ENCODE peak calls at places on chromosomes 2 and 18, in four cellular contexts. One of them, this sample, is unnamed.

GRCh38 chr2:155708052-155708451 is 624.5 kb downstream of the NR4A2 start:
- DNase-seq in endodermal cell: no peak
- DNase-seq in testis: no peak
- DNase-seq in fibroblast of mammary gland: no peak
- DNase-seq in this sample: no peak

GRCh38 chr18:67783215-67783946 is 266.9 kb upstream of the DSEL start:
- DNase-seq in endodermal cell: no peak
- DNase-seq in fibroblast of mammary gland: peak
- DNase-seq in testis: no peak
- DNase-seq in this sample: peak

GRCh38 chr18:35775887-35776286 is 194.3 kb downstream of the GALNT1 start:
- DNase-seq in fibroblast of mammary gland: peak
- DNase-seq in endodermal cell: peak
- DNase-seq in testis: no peak
- DNase-seq in this sample: peak

GRCh38 chr18:61336766-61337165 is 3.5 kb downstream of the CDH20 start:
- DNase-seq in fibroblast of mammary gland: no peak
- DNase-seq in testis: no peak
- DNase-seq in endodermal cell: no peak
- DNase-seq in this sample: no peak

GRCh38 chr18:21760321-21760720 is 19.7 kb downstream of the MIB1 start:
- DNase-seq in endodermal cell: no peak
- DNase-seq in fibroblast of mammary gland: peak
- DNase-seq in testis: no peak
- DNase-seq in this sample: peak

GRCh38 chr18:21943456-21943855 is 202.9 kb downstream of the MIB1 start:
- DNase-seq in testis: no peak
- DNase-seq in endodermal cell: no peak
- DNase-seq in fibroblast of mammary gland: no peak
- DNase-seq in this sample: no peak

GRCh38 chr2:171673928-171674327 is 13.3 kb upstream of the DYNC1I2 start:
- DNase-seq in testis: no peak
- DNase-seq in endodermal cell: no peak
- DNase-seq in fibroblast of mammary gland: no peak
- DNase-seq in this sample: no peak

GRCh38 chr2:195613922-195614321 is 43.1 kb upstream of the SLC39A10 start:
- DNase-seq in fibroblast of mammary gland: peak
- DNase-seq in endodermal cell: no peak
- DNase-seq in testis: no peak
- DNase-seq in this sample: peak

GRCh38 chr2:69915050-69915945 is at the start of gene MXD1:
- DNase-seq in testis: peak
- DNase-seq in fibroblast of mammary gland: no peak
- DNase-seq in endodermal cell: peak
- DNase-seq in this sample: no peak

GRCh38 chr2:24613154-24613814 is 122.2 kb downstream of the NCOA1 start:
- DNase-seq in endodermal cell: peak
- DNase-seq in fibroblast of mammary gland: peak
- DNase-seq in testis: no peak
- DNase-seq in this sample: peak

GRCh38 chr2:144995482-144995881 is 475.6 kb upstream of the ZEB2 start:
- DNase-seq in testis: no peak
- DNase-seq in fibroblast of mammary gland: peak
- DNase-seq in endodermal cell: no peak
- DNase-seq in this sample: no peak

GRCh38 chr2:2845267-2845666 is 514.2 kb upstream of the MYT1L start:
- DNase-seq in endodermal cell: no peak
- DNase-seq in fibroblast of mammary gland: no peak
- DNase-seq in testis: no peak
- DNase-seq in this sample: no peak

GRCh38 chr2:14746133-14746532 is 113.6 kb downstream of the LRATD1 start:
- DNase-seq in endodermal cell: no peak
- DNase-seq in fibroblast of mammary gland: no peak
- DNase-seq in testis: no peak
- DNase-seq in this sample: no peak

GRCh38 chr2:88181511-88181910 is 11.4 kb downstream of the THNSL2 start:
- DNase-seq in endodermal cell: no peak
- DNase-seq in testis: no peak
- DNase-seq in fibroblast of mammary gland: peak
- DNase-seq in this sample: peak

GRCh38 chr2:22449676-22450075 is 935.3 kb upstream of the KLHL29 start:
- DNase-seq in endodermal cell: no peak
- DNase-seq in testis: no peak
- DNase-seq in fibroblast of mammary gland: no peak
- DNase-seq in this sample: no peak

GRCh38 chr18:78406743-78407455 is 572.7 kb upstream of the SALL3 start:
- DNase-seq in fibroblast of mammary gland: no peak
- DNase-seq in testis: no peak
- DNase-seq in endodermal cell: no peak
- DNase-seq in this sample: no peak

GRCh38 chr2:69138247-69138754 is 125.3 kb downstream of the ANTXR1 start:
- DNase-seq in testis: no peak
- DNase-seq in endodermal cell: peak
- DNase-seq in fibroblast of mammary gland: peak
- DNase-seq in this sample: peak

GRCh38 chr2:35114765-35115164 is 1240.8 kb upstream of the CRIM1 start:
- DNase-seq in testis: no peak
- DNase-seq in endodermal cell: peak
- DNase-seq in fibroblast of mammary gland: no peak
- DNase-seq in this sample: no peak

GRCh38 chr2:133993160-133993559 is 260.7 kb upstream of the MGAT5 start:
- DNase-seq in testis: no peak
- DNase-seq in endodermal cell: no peak
- DNase-seq in fibroblast of mammary gland: no peak
- DNase-seq in this sample: no peak

GRCh38 chr2:204754898-204755297 is 209.6 kb downstream of the PARD3B start:
- DNase-seq in testis: no peak
- DNase-seq in fibroblast of mammary gland: no peak
- DNase-seq in endodermal cell: no peak
- DNase-seq in this sample: no peak

GRCh38 chr2:12488365-12488972 is 228.3 kb upstream of the TRIB2 start:
- DNase-seq in testis: no peak
- DNase-seq in endodermal cell: no peak
- DNase-seq in fibroblast of mammary gland: no peak
- DNase-seq in this sample: no peak

GRCh38 chr2:181398000-181398399 is 59.2 kb upstream of the ITGA4 start:
- DNase-seq in fibroblast of mammary gland: no peak
- DNase-seq in endodermal cell: no peak
- DNase-seq in testis: no peak
- DNase-seq in this sample: no peak

GRCh38 chr2:216695401-216695821 is at the start of gene IGFBP5:
- DNase-seq in fibroblast of mammary gland: peak
- DNase-seq in endodermal cell: peak
- DNase-seq in testis: peak
- DNase-seq in this sample: peak

GRCh38 chr18:58402247-58402646 is 226.6 kb downstream of the ALPK2 start:
- DNase-seq in fibroblast of mammary gland: no peak
- DNase-seq in testis: no peak
- DNase-seq in endodermal cell: peak
- DNase-seq in this sample: peak

GRCh38 chr2:239247401-239248245 is 153.2 kb downstream of the HDAC4 start:
- DNase-seq in testis: no peak
- DNase-seq in endodermal cell: no peak
- DNase-seq in fibroblast of mammary gland: no peak
- DNase-seq in this sample: peak

GRCh38 chr2:36459725-36460137 is 104.2 kb downstream of the CRIM1 start:
- DNase-seq in testis: peak
- DNase-seq in endodermal cell: peak
- DNase-seq in fibroblast of mammary gland: peak
- DNase-seq in this sample: peak

GRCh38 chr2:186170693-186171092 is 315.4 kb upstream of the ZC3H15 start:
- DNase-seq in fibroblast of mammary gland: no peak
- DNase-seq in endodermal cell: no peak
- DNase-seq in testis: no peak
- DNase-seq in this sample: no peak

GRCh38 chr2:146602383-146602782 is 1242.4 kb upstream of the ACVR2A start:
- DNase-seq in testis: no peak
- DNase-seq in fibroblast of mammary gland: peak
- DNase-seq in endodermal cell: no peak
- DNase-seq in this sample: peak

GRCh38 chr2:48482313-48482712 is 47.6 kb upstream of the STON1 start:
- DNase-seq in fibroblast of mammary gland: peak
- DNase-seq in testis: no peak
- DNase-seq in endodermal cell: no peak
- DNase-seq in this sample: peak

GRCh38 chr2:51028829-51029228 is 3.1 kb downstream of the NRXN1 start:
- DNase-seq in fibroblast of mammary gland: no peak
- DNase-seq in endodermal cell: no peak
- DNase-seq in testis: no peak
- DNase-seq in this sample: no peak

GRCh38 chr2:233085839-233086150 is 25.7 kb downstream of the INPP5D start:
- DNase-seq in fibroblast of mammary gland: no peak
- DNase-seq in testis: no peak
- DNase-seq in endodermal cell: no peak
- DNase-seq in this sample: no peak

GRCh38 chr2:61714210-61714609 is 139.7 kb downstream of the FAM161A start:
- DNase-seq in fibroblast of mammary gland: no peak
- DNase-seq in endodermal cell: no peak
- DNase-seq in testis: no peak
- DNase-seq in this sample: no peak

GRCh38 chr2:69645026-69645425 is 1.5 kb upstream of the AAK1 start:
- DNase-seq in fibroblast of mammary gland: no peak
- DNase-seq in testis: no peak
- DNase-seq in endodermal cell: peak
- DNase-seq in this sample: no peak

GRCh38 chr2:19911799-19912509 is 10.2 kb upstream of the TTC32 start:
- DNase-seq in testis: no peak
- DNase-seq in endodermal cell: no peak
- DNase-seq in fibroblast of mammary gland: peak
- DNase-seq in this sample: peak

GRCh38 chr2:25558262-25558661 is 115.1 kb downstream of the DTNB start:
- DNase-seq in fibroblast of mammary gland: peak
- DNase-seq in endodermal cell: no peak
- DNase-seq in testis: no peak
- DNase-seq in this sample: peak

GRCh38 chr2:11175293-11175795 is 20.1 kb downstream of the SLC66A3 start:
- DNase-seq in fibroblast of mammary gland: peak
- DNase-seq in endodermal cell: no peak
- DNase-seq in testis: no peak
- DNase-seq in this sample: peak

DNA sequence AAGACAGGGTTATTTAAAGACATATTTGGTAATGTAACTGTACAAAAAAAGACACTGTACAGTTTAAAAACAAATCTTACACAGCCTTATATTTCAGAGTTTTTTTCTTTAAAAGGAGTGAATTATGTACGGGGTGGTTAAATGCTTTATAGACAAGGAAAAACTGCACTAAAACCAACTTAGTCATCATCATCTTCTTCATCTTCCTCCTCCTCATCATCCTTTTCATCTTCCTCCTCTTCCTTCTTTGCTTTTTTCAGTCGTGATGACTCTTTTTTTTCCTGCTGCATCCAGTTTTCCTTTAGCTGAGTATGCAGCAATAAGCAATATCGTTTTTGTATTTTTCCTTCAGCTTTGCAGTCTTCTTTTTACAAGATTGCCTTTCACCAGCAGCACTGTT is 14.6 kb upstream of the MBOAT2 start:
- DNase-seq in endodermal cell: no peak
- DNase-seq in testis: no peak
- DNase-seq in fibroblast of mammary gland: no peak
- DNase-seq in this sample: no peak
- H3K4me3 ChIP-seq in endodermal cell: no peak
- H3K4me3 ChIP-seq in testis: no peak
- H3K4me3 ChIP-seq in fibroblast of mammary gland: no peak
- H3K4me3 ChIP-seq in this sample: no peak

DNA sequence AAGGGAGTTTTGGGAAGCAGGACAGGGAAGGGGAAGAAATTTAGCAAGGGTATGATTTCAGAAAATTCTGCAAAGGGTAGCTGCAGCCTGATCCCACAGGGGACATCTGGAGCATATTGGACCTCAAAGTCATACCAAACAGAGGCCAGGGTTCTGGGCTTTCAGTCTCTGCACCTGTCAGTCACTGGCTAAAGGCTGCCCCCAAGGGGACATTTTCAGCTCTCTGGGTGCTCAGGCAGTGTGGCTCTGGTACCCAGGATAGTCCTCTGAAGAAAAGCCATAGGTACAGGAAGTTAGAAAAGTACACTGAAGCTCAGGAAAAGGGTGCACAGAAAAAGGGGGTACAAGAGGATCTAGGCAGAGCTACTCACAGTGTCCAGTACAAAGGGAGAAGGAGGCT is 149.2 kb downstream of the INSIG2 start:
- DNase-seq in fibroblast of mammary gland: no peak
- DNase-seq in testis: no peak
- DNase-seq in endodermal cell: no peak
- DNase-seq in this sample: no peak
- H3K4me3 ChIP-seq in fibroblast of mammary gland: no peak
- H3K4me3 ChIP-seq in testis: no peak
- H3K4me3 ChIP-seq in endodermal cell: no peak
- H3K4me3 ChIP-seq in this sample: no peak

DNA sequence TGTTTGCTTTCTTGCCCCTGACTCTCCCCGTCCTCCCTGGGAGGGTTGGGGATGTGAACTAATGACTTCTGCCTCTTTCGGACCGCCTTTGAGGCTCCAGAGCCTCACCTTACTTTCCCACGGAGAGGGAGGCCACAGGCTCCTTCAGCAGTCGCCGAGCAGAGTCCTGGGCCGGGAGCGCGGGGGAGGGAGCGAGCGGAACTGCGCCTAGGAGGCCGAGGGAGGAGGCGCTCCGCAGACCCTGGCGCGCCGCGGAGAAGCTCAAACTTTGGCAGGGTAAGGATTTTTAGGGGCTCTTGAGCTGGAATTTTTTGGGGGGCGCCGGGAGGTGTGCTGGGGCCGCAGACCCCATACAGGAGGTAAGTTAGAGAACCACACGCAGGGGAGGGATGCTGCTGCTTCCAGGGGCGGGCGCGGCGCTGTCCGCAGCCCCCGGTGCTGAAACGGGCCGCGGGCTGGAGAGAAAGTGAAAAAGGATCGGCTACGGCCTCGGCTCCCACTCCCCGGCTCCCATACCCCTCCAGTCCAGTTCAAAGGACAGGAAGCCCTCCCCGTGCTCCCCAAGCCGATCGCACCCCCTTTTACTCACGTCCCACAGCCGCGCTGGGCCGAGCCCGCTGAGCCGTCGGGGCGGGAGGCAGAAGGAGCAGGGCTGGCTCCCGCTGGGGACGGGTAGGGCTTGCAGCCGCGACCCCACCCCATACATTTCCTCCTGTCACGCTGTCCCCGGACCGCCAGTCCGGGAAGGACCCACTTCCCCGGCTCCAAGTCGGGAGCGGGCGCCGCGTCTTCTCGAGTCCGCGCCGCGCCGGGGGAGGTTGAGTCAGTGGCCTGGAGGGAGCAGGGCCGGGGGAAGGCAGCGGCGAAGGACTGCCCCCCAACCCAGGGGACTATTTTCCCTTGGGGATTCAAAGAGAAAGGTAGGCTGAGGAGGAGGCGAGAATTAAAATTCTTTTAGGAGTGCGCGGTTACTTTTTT is at the start of gene CNGA3:
- DNase-seq in fibroblast of mammary gland: peak
- DNase-seq in testis: peak
- DNase-seq in endodermal cell: peak
- DNase-seq in this sample: peak
- H3K4me3 ChIP-seq in fibroblast of mammary gland: peak
- H3K4me3 ChIP-seq in testis: peak
- H3K4me3 ChIP-seq in endodermal cell: peak
- H3K4me3 ChIP-seq in this sample: peak

GRCh38 chr2:206981739-206982336 is 42.5 kb downstream of the CPO start:
- DNase-seq in endodermal cell: peak
- DNase-seq in testis: peak
- DNase-seq in fibroblast of mammary gland: peak
- DNase-seq in this sample: peak
- H3K4me3 ChIP-seq in endodermal cell: no peak
- H3K4me3 ChIP-seq in testis: no peak
- H3K4me3 ChIP-seq in fibroblast of mammary gland: no peak
- H3K4me3 ChIP-seq in this sample: no peak